ENCODE peak calls at places on chromosomes 2 and 18, in eight cellular contexts. M is AG08395; Q is CD4-positive, alpha-beta T cell; H is T-helper 2 cell; T is K562; W is adipocyte; V is NCI-H345; S is cardiac muscle cell. F is an unnamed sample.

GRCh38 chr2:61368687-61369665 is 101.9 kb downstream of the USP34 start:
- DNase-seq in M (no peak), Q (no peak), H (no peak), T (no peak), W (no peak), V (no peak), S (no peak), F (no peak)

GRCh38 chr18:22467760-22468553 is 50.2 kb upstream of the CTAGE1 start:
- DNase-seq in M (peak; percentile 82), Q (no peak), H (no peak), T (no peak), W (peak; percentile 92), V (no peak), S (no peak), F (no peak)

GRCh38 chr2:102235491-102235890 is 48.7 kb downstream of the IL1RL2 start:
- DNase-seq in M (no peak), Q (no peak), H (no peak), T (no peak), W (no peak), V (no peak), S (peak; percentile 71), F (no peak)

GRCh38 chr2:197052371-197052770 is 125.9 kb upstream of the PGAP1 start:
- DNase-seq in M (no peak), Q (no peak), H (no peak), T (no peak), W (no peak), V (no peak), S (no peak), F (no peak)

GRCh38 chr2:238256594-238257104 is 16.8 kb upstream of the HES6 start:
- DNase-seq in M (peak; percentile 75), Q (peak; percentile 62), H (peak; percentile 35), T (peak; percentile 74), W (peak; percentile 40), V (peak; percentile 91), S (peak; percentile 92), F (peak; percentile 87)

GRCh38 chr2:230330206-230330605 is 3.2 kb downstream of the SP140L start:
- DNase-seq in M (no peak), Q (no peak), H (no peak), T (no peak), W (no peak), V (no peak), S (no peak), F (no peak)

GRCh38 chr2:69375494-69376353 is 11.3 kb downstream of the GFPT1 start:
- DNase-seq in M (peak; percentile 31), Q (no peak), H (no peak), T (peak; percentile 39), W (peak; percentile 56), V (peak; percentile 38), S (peak; percentile 44), F (peak; percentile 4)

GRCh38 chr2:60837123-60837522 is 44.3 kb upstream of the REL start:
- DNase-seq in M (no peak), Q (no peak), H (no peak), T (no peak), W (no peak), V (no peak), S (no peak), F (no peak)

GRCh38 chr2:38033651-38034050 is 42.3 kb downstream of the CYP1B1 start:
- DNase-seq in M (no peak), Q (no peak), H (no peak), T (no peak), W (no peak), V (no peak), S (no peak), F (no peak)

GRCh38 chr2:157082950-157083349 is 174.6 kb upstream of the GALNT5 start:
- DNase-seq in M (no peak), Q (no peak), H (no peak), T (no peak), W (no peak), V (no peak), S (no peak), F (no peak)

GRCh38 chr2:207012461-207012860 is 73.1 kb downstream of the CPO start:
- DNase-seq in M (no peak), Q (no peak), H (no peak), T (no peak), W (no peak), V (no peak), S (no peak), F (no peak)

GRCh38 chr2:50951416-50951815 is 80.5 kb downstream of the NRXN1 start:
- DNase-seq in M (no peak), Q (no peak), H (no peak), T (no peak), W (peak; percentile 34), V (no peak), S (no peak), F (no peak)

GRCh38 chr2:106172649-106173048 is 21.5 kb downstream of the UXS1 start:
- DNase-seq in M (no peak), Q (no peak), H (no peak), T (no peak), W (no peak), V (no peak), S (no peak), F (no peak)

GRCh38 chr2:134360750-134361487 is 107.0 kb downstream of the MGAT5 start:
- DNase-seq in M (no peak), Q (no peak), H (no peak), T (no peak), W (no peak), V (peak; percentile 13), S (no peak), F (no peak)

GRCh38 chr18:57143265-57143664 is 3.6 kb upstream of the BOD1L2 start:
- DNase-seq in M (no peak), Q (no peak), H (no peak), T (no peak), W (no peak), V (no peak), S (no peak), F (no peak)

GRCh38 chr2:171433763-171434670 is at the start of the genes DCAF17 and METTL8:
- DNase-seq in M (peak; percentile 96), Q (peak; percentile 86), H (peak; percentile 81), T (peak; percentile 95), W (peak; percentile 98), V (peak; percentile 97), S (peak; percentile 97), F (peak; percentile 96)

GRCh38 chr2:26550276-26551015 is 72.5 kb upstream of the OTOF start:
- DNase-seq in M (no peak), Q (no peak), H (no peak), T (no peak), W (no peak), V (peak; percentile 97), S (no peak), F (no peak)

GRCh38 chr2:191515536-191515935 is 162.4 kb upstream of the NABP1 start:
- DNase-seq in M (no peak), Q (no peak), H (no peak), T (no peak), W (no peak), V (no peak), S (no peak), F (no peak)

GRCh38 chr2:118905206-118905605 is 36.8 kb upstream of the MARCO start:
- DNase-seq in M (no peak), Q (no peak), H (no peak), T (no peak), W (no peak), V (no peak), S (no peak), F (no peak)

GRCh38 chr18:70454705-70455322 is 166.0 kb downstream of the SOCS6 start:
- DNase-seq in M (peak; percentile 73), Q (no peak), H (no peak), T (peak; percentile 46), W (peak; percentile 85), V (peak; percentile 70), S (peak; percentile 77), F (peak; percentile 5)

GRCh38 chr2:238439093-238439849 is 12.5 kb downstream of the ASB1 start:
- DNase-seq in M (peak; percentile 66), Q (no peak), H (no peak), T (no peak), W (peak; percentile 85), V (no peak), S (no peak), F (no peak)

GRCh38 chr2:4190548-4190947 is 487.2 kb downstream of the DCDC2C start:
- DNase-seq in M (no peak), Q (no peak), H (no peak), T (no peak), W (no peak), V (no peak), S (no peak), F (no peak)

GRCh38 chr18:33839452-33840225 is 261.6 kb downstream of the ASXL3 start:
- DNase-seq in M (peak; percentile 10), Q (no peak), H (no peak), T (peak; percentile 31), W (peak; percentile 80), V (peak; percentile 52), S (peak; percentile 71), F (peak; percentile 31)

GRCh38 chr2:190090148-190090547 is 27.6 kb upstream of the MSTN start:
- DNase-seq in M (no peak), Q (no peak), H (no peak), T (no peak), W (no peak), V (no peak), S (no peak), F (no peak)

GRCh38 chr18:934518-935123 is 29.9 kb downstream of the ADCYAP1 start:
- DNase-seq in M (no peak), Q (no peak), H (no peak), T (no peak), W (no peak), V (peak; percentile 68), S (no peak), F (peak; percentile 21)

GRCh38 chr2:231370749-231371429 is 24.6 kb upstream of the B3GNT7 start:
- DNase-seq in M (no peak), Q (no peak), H (no peak), T (no peak), W (no peak), V (no peak), S (no peak), F (no peak)

GRCh38 chr18:34506198-34506597 is 203.9 kb upstream of the DTNA start:
- DNase-seq in M (no peak), Q (no peak), H (no peak), T (no peak), W (no peak), V (no peak), S (no peak), F (no peak)

GRCh38 chr2:111656893-111657292 is 227.1 kb downstream of the ANAPC1 start:
- DNase-seq in M (no peak), Q (no peak), H (no peak), T (no peak), W (no peak), V (no peak), S (no peak), F (no peak)

GRCh38 chr2:20217041-20217970 is 7.6 kb downstream of the SDC1 start:
- DNase-seq in M (no peak), Q (no peak), H (no peak), T (no peak), W (no peak), V (no peak), S (no peak), F (no peak)